ENCODE peak calls at places on chromosome 1, in six cellular contexts. G is breast epithelium, Z is neural progenitor cell, S is ovary, T is PC-3, M is lung. N is an unnamed sample.

GRCh38 chr1:89833183-89834077 is 12.6 kb downstream of the LRRC8D start:
- DNase-seq in G (no peak), Z (no peak), S (no peak), T (no peak), M (no peak), N (no peak)

GRCh38 chr1:91732291-91732953 is 153.5 kb downstream of the TGFBR3 start:
- DNase-seq in G (no peak), Z (no peak), S (no peak), T (peak; percentile 89), M (no peak), N (peak; percentile 55)

GRCh38 chr1:11873954-11874562 is 15.3 kb upstream of the NPPB start:
- DNase-seq in G (no peak), Z (no peak), S (no peak), T (no peak), M (no peak), N (no peak)

GRCh38 chr1:170214117-170214979 is 68.6 kb downstream of the NTMT2 start:
- DNase-seq in G (no peak), Z (no peak), S (no peak), T (no peak), M (no peak), N (no peak)

GRCh38 chr1:37825508-37825907 is 17.5 kb upstream of the YRDC start:
- DNase-seq in G (no peak), Z (no peak), S (no peak), T (no peak), M (no peak), N (no peak)

GRCh38 chr1:183126528-183126927 is 59.5 kb upstream of the LAMC2 start:
- DNase-seq in G (no peak), Z (no peak), S (no peak), T (no peak), M (no peak), N (no peak)

GRCh38 chr1:93346472-93346991 is 825 bp downstream of the DR1 start:
- DNase-seq in G (no peak), Z (peak; percentile 50), S (peak; percentile 16), T (peak; percentile 24), M (no peak), N (peak; percentile 43)

GRCh38 chr1:40692429-40692905 is 963 bp downstream of the NFYC start:
- DNase-seq in G (no peak), Z (peak; percentile 73), S (no peak), T (no peak), M (no peak), N (peak; percentile 25)

GRCh38 chr1:64212023-64212422 is 8.6 kb downstream of the UBE2U start:
- DNase-seq in G (no peak), Z (no peak), S (no peak), T (peak; percentile 11), M (no peak), N (peak; percentile 9)

DNA sequence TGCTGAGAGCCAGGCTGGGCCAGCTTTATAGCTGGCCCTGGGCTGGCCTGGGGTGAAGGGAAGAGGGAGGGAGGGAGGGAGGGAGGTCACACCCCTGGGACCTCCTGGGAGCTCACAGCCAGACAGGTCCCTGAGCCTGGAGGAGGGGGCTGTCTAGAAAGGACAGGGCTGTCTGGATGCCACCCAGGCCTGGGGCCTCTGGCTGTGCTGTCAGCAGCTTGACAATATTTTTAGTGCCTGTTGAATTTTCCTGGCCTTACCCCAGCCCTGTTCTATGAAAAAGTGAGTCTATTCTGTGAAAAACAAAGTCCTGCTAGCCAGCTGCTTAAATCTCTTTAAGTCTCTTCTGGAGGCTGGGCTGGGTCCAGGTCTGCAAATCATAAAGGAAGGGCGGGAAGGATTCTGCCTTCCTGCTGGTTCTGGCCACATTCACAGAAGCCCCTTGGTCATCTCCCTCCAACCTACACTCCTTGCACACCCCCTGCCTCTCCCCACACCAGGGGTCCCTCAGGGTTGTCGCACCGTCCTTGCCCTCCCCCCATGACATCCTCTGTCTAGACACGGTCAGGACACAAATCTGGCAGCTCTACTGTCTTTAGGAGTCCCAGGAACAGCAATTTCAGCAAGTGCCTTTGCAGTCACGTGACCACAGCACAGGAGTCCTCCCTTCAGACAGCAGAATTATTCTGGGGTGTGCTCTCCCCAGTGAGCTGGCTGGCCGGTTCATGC is at the start of gene LEFTY2:
- DNase-seq in G (no peak), Z (peak; percentile 33), S (no peak), T (no peak), M (no peak), N (no peak)
- H3K4me3 ChIP-seq in G (peak within 1 kb of the TSS; percentile 11), Z (no peak within 1 kb of the TSS), S (peak within 1 kb of the TSS; percentile 15), T (no peak within 1 kb of the TSS), M (no peak within 1 kb of the TSS), N (no peak within 1 kb of the TSS)

GRCh38 chr1:160127381-160127780 is 11.8 kb downstream of the ATP1A2 start:
- DNase-seq in G (no peak), Z (no peak), S (no peak), T (no peak), M (no peak), N (no peak)

GRCh38 chr1:160125761-160126160 is 10.2 kb downstream of the ATP1A2 start:
- DNase-seq in G (no peak), Z (no peak), S (no peak), T (peak; percentile 89), M (no peak), N (no peak)

GRCh38 chr1:160122978-160123495 is 7.5 kb downstream of the ATP1A2 start:
- DNase-seq in G (no peak), Z (no peak), S (no peak), T (no peak), M (no peak), N (no peak)

GRCh38 chr1:160123726-160124125 is 8.2 kb downstream of the ATP1A2 start:
- DNase-seq in G (no peak), Z (no peak), S (no peak), T (no peak), M (no peak), N (no peak)

GRCh38 chr1:160124709-160125478 is 9.3 kb downstream of the ATP1A2 start:
- DNase-seq in G (no peak), Z (no peak), S (no peak), T (peak; percentile 98), M (peak; percentile 35), N (peak; percentile 90)
- TF ChIP-seq CTCF in G (no peak), Z (peak; percentile 27), S (no peak), T (peak; percentile 57), M (no peak), N (peak; percentile 16)

GRCh38 chr1:102252731-102253360 is 256.1 kb upstream of the OLFM3 start:
- DNase-seq in G (no peak), Z (no peak), S (no peak), T (no peak), M (no peak), N (no peak)
- H3K4me3 ChIP-seq in G (no peak overlapping the region), Z (no peak overlapping the region), S (no peak overlapping the region), T (no peak overlapping the region), M (no peak overlapping the region), N (no peak overlapping the region)

GRCh38 chr1:21510113-21510493 is 880 bp downstream of the ALPL start:
- DNase-seq in G (no peak), Z (peak; percentile 93), S (no peak), T (no peak), M (no peak), N (no peak)

GRCh38 chr1:21509351-21510112 is at the start of gene ALPL:
- DNase-seq in G (no peak), Z (peak; percentile 76), S (no peak), T (no peak), M (no peak), N (no peak)

GRCh38 chr1:21511579-21512522 is 2.6 kb downstream of the ALPL start:
- DNase-seq in G (peak; percentile 80), Z (no peak), S (no peak), T (no peak), M (peak; percentile 75), N (peak; percentile 24)

GRCh38 chr1:21508580-21509350 is 458 bp upstream of the ALPL start:
- DNase-seq in G (no peak), Z (peak; percentile 97), S (peak; percentile 74), T (peak; percentile 63), M (peak; percentile 81), N (peak; percentile 54)

GRCh38 chr1:21510885-21511578 is 1.8 kb downstream of the ALPL start:
- DNase-seq in G (no peak), Z (no peak), S (no peak), T (no peak), M (no peak), N (no peak)
- TF ChIP-seq CTCF in G (no peak), Z (peak; percentile 18), S (no peak), T (peak; percentile 42), M (no peak), N (peak; percentile 18)

GRCh38 chr1:21659099-21659923 is 9.8 kb downstream of the RAP1GAP start:
- DNase-seq in G (peak; percentile 80), Z (peak; percentile 91), S (peak; percentile 69), T (peak; percentile 69), M (peak; percentile 82), N (peak; percentile 60)
- H3K4me3 ChIP-seq in G (peak overlapping the region; percentile 42), Z (peak overlapping the region; percentile 53), S (no peak overlapping the region), T (peak overlapping the region; percentile 47), M (no peak overlapping the region), N (no peak overlapping the region)

DNA sequence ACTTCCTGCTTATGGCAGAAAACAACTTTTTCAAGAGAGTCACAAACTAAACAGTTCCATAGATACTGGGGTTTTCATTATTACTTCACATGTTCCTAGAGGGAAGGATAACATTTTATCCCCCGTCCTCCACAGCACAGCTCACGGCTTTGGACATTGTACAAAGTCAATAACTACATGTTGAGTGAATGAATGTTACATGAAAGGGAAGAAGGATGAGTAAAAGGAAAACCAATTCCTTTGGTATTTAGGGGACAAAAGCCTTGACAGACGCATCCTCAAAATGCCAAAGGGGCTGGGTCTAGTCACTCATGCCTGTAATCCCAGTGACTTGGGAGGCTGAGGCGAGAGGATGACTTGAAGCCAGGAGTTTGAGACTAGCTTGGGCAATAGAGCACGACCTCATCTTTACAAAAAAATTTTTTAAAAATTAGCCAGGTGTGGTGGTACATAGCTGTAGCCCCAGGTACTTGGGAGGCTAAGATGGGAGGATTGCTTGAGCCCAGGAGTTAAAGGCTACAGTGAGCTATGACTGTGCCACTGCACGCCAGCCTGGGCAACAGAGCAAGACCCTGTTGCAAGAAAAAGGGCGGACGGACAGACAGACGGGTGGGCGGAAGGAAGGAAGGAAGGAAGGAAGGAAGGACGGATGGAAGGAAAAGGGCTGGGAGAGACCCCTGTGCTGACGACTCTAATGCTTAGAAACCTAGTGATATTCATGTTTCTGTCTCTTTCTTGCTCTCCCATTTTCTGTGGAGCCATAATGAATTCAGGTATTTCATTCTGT is 14.6 kb downstream of the PI4KB start:
- DNase-seq in G (no peak), Z (no peak), S (no peak), T (peak; percentile 83), M (no peak), N (peak; percentile 66)
- TF ChIP-seq CTCF in G (no peak), Z (no peak), S (no peak), T (no peak), M (no peak), N (no peak)